ENCODE peak calls at places on chromosomes 6 and 20, in six cellular contexts. Y is hepatocyte, A is neuronal stem cell, X is GM23338, G is OCI-LY7, E is GM12878. F is an unnamed sample.

GRCh38 chr6:153090241-153090930 is 40.7 kb downstream of the RGS17 start:
- DNase-seq in Y (no peak), A (no peak), X (no peak), G (no peak), E (no peak), F (peak)

GRCh38 chr20:39669659-39670058 is 707.5 kb downstream of the DHX35 start:
- DNase-seq in Y (no peak), A (no peak), X (no peak), G (no peak), E (no peak), F (no peak)

GRCh38 chr6:136524936-136525413 is 25.2 kb downstream of the MAP7 start:
- DNase-seq in Y (no peak), A (no peak), X (no peak), G (no peak), E (no peak), F (no peak)

GRCh38 chr6:22313796-22314195 is 17.0 kb upstream of the PRL start:
- DNase-seq in Y (no peak), A (no peak), X (no peak), G (no peak), E (no peak), F (no peak)

GRCh38 chr6:163958646-163959045 is 544.1 kb downstream of the QKI start:
- DNase-seq in Y (no peak), A (no peak), X (peak), G (no peak), E (no peak), F (peak)

GRCh38 chr6:84867521-84867920 is 103.1 kb upstream of the TBX18 start:
- DNase-seq in Y (no peak), A (no peak), X (no peak), G (no peak), E (no peak), F (peak)

GRCh38 chr6:51738614-51739013 is 348.8 kb downstream of the PKHD1 start:
- DNase-seq in Y (no peak), A (no peak), X (peak), G (no peak), E (no peak), F (no peak)

GRCh38 chr20:58649288-58650180 is 1.5 kb upstream of the STX16 start:
- DNase-seq in Y (peak), A (peak), X (peak), G (no peak), E (no peak), F (no peak)

GRCh38 chr6:46095251-46095650 is 34.5 kb upstream of the ENPP4 start:
- DNase-seq in Y (no peak), A (no peak), X (no peak), G (no peak), E (no peak), F (no peak)

GRCh38 chr6:140590641-140591040 is 1216.2 kb upstream of the CITED2 start:
- DNase-seq in Y (no peak), A (no peak), X (no peak), G (no peak), E (no peak), F (peak)

GRCh38 chr6:124995131-124995530 is 32.9 kb downstream of the RNF217 start:
- DNase-seq in Y (no peak), A (no peak), X (no peak), G (no peak), E (no peak), F (peak)

GRCh38 chr6:53837875-53838806 is 43.3 kb downstream of the LRRC1 start:
- DNase-seq in Y (no peak), A (peak), X (no peak), G (no peak), E (no peak), F (no peak)

GRCh38 chr6:36196049-36196879 is at the start of gene BRPF3:
- DNase-seq in Y (peak), A (peak), X (peak), G (peak), E (no peak), F (peak)

GRCh38 chr6:3625161-3625979 is 126.1 kb downstream of the PXDC1 start:
- DNase-seq in Y (no peak), A (no peak), X (no peak), G (no peak), E (no peak), F (no peak)

GRCh38 chr6:31194271-31194834 is 23.9 kb upstream of the POU5F1 start:
- DNase-seq in Y (no peak), A (no peak), X (no peak), G (no peak), E (no peak), F (no peak)

GRCh38 chr6:15036690-15037245 is 209.1 kb upstream of the JARID2 start:
- DNase-seq in Y (peak), A (no peak), X (no peak), G (no peak), E (no peak), F (no peak)

GRCh38 chr20:59163641-59164530 is at the start of gene ZNF831:
- DNase-seq in Y (no peak), A (no peak), X (no peak), G (peak), E (no peak), F (no peak)

GRCh38 chr6:29376003-29376402 is 912 bp upstream of the OR12D3 start:
- DNase-seq in Y (peak), A (no peak), X (peak), G (no peak), E (no peak), F (peak)

GRCh38 chr6:55925292-55925691 is 49.9 kb upstream of the BMP5 start:
- DNase-seq in Y (no peak), A (no peak), X (no peak), G (no peak), E (no peak), F (peak)

GRCh38 chr20:3245156-3245555 is 6.2 kb upstream of the SLC4A11 start:
- DNase-seq in Y (no peak), A (no peak), X (no peak), G (no peak), E (no peak), F (no peak)

GRCh38 chr20:58149412-58150091 is 78.9 kb downstream of the ANKRD60 start:
- DNase-seq in Y (no peak), A (no peak), X (no peak), G (no peak), E (no peak), F (peak)

GRCh38 chr6:145274083-145274482 is 461.2 kb downstream of the EPM2A start:
- DNase-seq in Y (no peak), A (no peak), X (no peak), G (no peak), E (no peak), F (no peak)
- H3K4me2 ChIP-seq in Y (no peak), A (no peak), X (no peak), G (no peak), E (no peak), F (no peak)

DNA sequence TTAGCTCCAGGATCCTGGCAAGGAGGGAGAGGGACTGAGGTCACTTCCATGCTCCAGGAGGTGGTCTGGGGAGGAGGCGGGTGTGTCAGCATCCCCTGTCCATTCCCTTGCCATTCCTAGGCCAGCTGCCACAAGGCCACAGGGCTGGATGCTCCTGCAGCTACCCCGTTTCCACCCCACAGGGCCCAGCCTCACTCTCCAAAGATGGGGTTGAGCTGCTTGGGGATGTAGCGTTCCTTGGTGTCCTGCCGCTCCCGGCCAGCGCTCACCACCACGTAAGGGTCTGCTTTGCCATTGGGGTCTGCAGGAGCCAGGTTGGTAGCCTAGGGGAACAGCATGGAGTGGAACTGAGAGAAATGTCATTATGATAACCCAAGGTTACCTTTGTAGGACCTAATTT is 23.0 kb downstream of the ERGIC3 start:
- DNase-seq in Y (no peak), A (no peak), X (no peak), G (no peak), E (no peak), F (no peak)
- H3K4me2 ChIP-seq in Y (no peak), A (no peak), X (no peak), G (no peak), E (no peak), F (no peak)

GRCh38 chr6:98847392-98847766 is 13.0 kb downstream of the POU3F2 start:
- DNase-seq in Y (no peak), A (no peak), X (peak), G (no peak), E (no peak), F (no peak)

GRCh38 chr6:98845201-98846020 is 11.0 kb downstream of the POU3F2 start:
- DNase-seq in Y (peak), A (peak), X (peak), G (peak), E (peak), F (peak)

GRCh38 chr6:98846021-98846380 is 11.6 kb downstream of the POU3F2 start:
- DNase-seq in Y (no peak), A (no peak), X (no peak), G (no peak), E (no peak), F (no peak)

GRCh38 chr6:98847767-98848538 is 13.6 kb downstream of the POU3F2 start:
- DNase-seq in Y (peak), A (no peak), X (peak), G (no peak), E (no peak), F (no peak)

DNA sequence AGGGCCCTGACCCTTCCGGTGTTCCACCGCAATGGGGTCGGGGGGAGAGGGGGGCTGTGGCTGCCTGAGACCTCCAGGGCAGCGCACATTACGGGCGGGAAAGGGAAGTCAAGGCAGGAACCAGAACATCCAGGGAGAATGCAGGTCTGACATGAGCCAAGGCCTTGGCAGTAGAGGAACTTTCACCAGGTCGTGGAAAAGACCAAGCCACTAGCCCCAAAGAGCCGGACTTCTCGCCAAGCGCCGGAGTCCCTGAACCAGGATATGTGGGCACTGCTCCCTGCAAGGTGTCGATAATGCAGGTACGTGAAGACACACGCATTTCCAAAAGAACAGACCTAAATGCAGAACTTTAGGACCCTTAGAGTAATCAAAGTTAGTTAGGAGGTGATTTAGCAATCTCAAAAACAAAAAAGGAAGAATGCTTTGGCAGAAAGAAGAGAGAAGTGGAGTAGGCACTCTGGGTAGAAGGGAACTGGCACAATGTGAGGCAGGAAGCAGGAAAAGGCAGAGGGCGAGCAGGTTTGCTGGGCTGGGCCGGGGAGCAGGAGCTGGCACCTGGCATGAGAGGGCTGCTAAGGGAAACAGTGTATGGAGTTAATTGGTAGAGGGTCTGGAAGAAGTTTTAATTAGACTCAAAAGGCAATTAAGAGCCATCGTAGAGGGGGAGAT is 14.3 kb downstream of the POU3F2 start:
- DNase-seq in Y (no peak), A (no peak), X (no peak), G (no peak), E (no peak), F (no peak)
- H3K4me2 ChIP-seq in Y (peak), A (no peak), X (peak), G (no peak), E (no peak), F (no peak)

GRCh38 chr6:40485795-40486194 is 101.4 kb downstream of the LRFN2 start:
- DNase-seq in Y (no peak), A (no peak), X (no peak), G (no peak), E (no peak), F (no peak)

GRCh38 chr6:40485300-40485699 is 101.9 kb downstream of the LRFN2 start:
- DNase-seq in Y (peak), A (no peak), X (no peak), G (no peak), E (no peak), F (no peak)

GRCh38 chr6:40486576-40486975 is 100.6 kb downstream of the LRFN2 start:
- DNase-seq in Y (no peak), A (no peak), X (no peak), G (no peak), E (no peak), F (no peak)

GRCh38 chr6:40482532-40482931 is 104.6 kb downstream of the LRFN2 start:
- DNase-seq in Y (no peak), A (peak), X (peak), G (no peak), E (no peak), F (no peak)

GRCh38 chr6:40484066-40484465 is 103.1 kb downstream of the LRFN2 start:
- DNase-seq in Y (no peak), A (no peak), X (no peak), G (no peak), E (no peak), F (no peak)
- H3K4me2 ChIP-seq in Y (no peak), A (no peak), X (no peak), G (no peak), E (no peak), F (no peak)

DNA sequence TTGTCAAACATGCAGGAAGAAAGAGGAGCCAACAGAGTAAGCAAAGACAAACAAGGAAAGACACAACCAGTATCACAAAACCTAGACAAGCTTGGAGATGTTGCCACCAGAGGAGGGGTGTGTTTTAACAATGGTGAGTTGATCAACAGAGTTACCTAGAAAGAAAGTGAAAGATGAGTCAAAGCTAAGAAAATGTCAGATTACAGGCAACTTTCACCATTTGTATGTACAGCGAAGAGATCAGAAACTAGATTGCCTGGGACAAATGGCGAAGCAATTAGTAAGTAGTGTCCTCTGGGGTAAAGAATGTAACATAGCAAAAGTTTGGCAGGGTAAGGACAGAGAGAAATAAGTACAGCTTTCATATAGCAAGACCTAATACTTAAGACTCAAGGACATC is 51.6 kb upstream of the POU3F2 start:
- DNase-seq in Y (no peak), A (no peak), X (no peak), G (no peak), E (no peak), F (no peak)
- H3K4me2 ChIP-seq in Y (no peak), A (no peak), X (no peak), G (no peak), E (no peak), F (no peak)

GRCh38 chr6:134863763-134864510 is 86.0 kb downstream of the ALDH8A1 start:
- DNase-seq in Y (no peak), A (no peak), X (no peak), G (no peak), E (no peak), F (no peak)
- H3K4me2 ChIP-seq in Y (no peak), A (no peak), X (no peak), G (no peak), E (no peak), F (no peak)

F was measured in PC-3.